ENCODE peak calls at places on chromosome 15, in six cellular contexts. U is mesenchymal stem cell; W is NCI-H460; Y is effector CD4-positive, alpha-beta T cell; O is AG08396; X is GM04504. B is an unnamed sample.

GRCh38 chr15:100818927-100819326 is 60.7 kb upstream of the ALDH1A3 start:
- DNase-seq in U (no peak), W (no peak), Y (no peak), O (peak), X (peak), B (no peak)

GRCh38 chr15:98647774-98648653 is at the start of gene IGF1R:
- DNase-seq in U (peak), W (peak), Y (peak), O (peak), X (peak), B (peak)

GRCh38 chr15:81865850-81866537 is 179.8 kb downstream of the MEX3B start:
- DNase-seq in U (no peak), W (no peak), Y (no peak), O (no peak), X (no peak), B (no peak)

GRCh38 chr15:40567111-40567510 is 2.0 kb upstream of the RPUSD2 start:
- DNase-seq in U (peak), W (no peak), Y (no peak), O (no peak), X (no peak), B (peak)

GRCh38 chr15:98924311-98925049 is 83.1 kb downstream of the PGPEP1L start:
- DNase-seq in U (no peak), W (no peak), Y (no peak), O (no peak), X (no peak), B (no peak)

GRCh38 chr15:70741107-70741511 is 22.2 kb downstream of the UACA start:
- DNase-seq in U (peak), W (peak), Y (no peak), O (peak), X (peak), B (peak)

GRCh38 chr15:36469567-36469966 is 109.9 kb upstream of the CDIN1 start:
- DNase-seq in U (peak), W (no peak), Y (no peak), O (peak), X (no peak), B (peak)

GRCh38 chr15:91257755-91258435 is 157.8 kb downstream of the SV2B start:
- DNase-seq in U (no peak), W (no peak), Y (no peak), O (no peak), X (no peak), B (no peak)

GRCh38 chr15:29008846-29009245 is 123.1 kb downstream of the APBA2 start:
- DNase-seq in U (peak), W (no peak), Y (no peak), O (peak), X (no peak), B (no peak)

GRCh38 chr15:91866971-91867372 is 13.5 kb downstream of the SLCO3A1 start:
- DNase-seq in U (peak), W (no peak), Y (no peak), O (peak), X (no peak), B (no peak)

GRCh38 chr15:91032919-91033803 is 10.8 kb upstream of the VPS33B start:
- DNase-seq in U (peak), W (peak), Y (peak), O (no peak), X (no peak), B (no peak)

GRCh38 chr15:78662028-78662427 is 21.0 kb upstream of the CHRNB4 start:
- DNase-seq in U (no peak), W (no peak), Y (no peak), O (no peak), X (no peak), B (no peak)

GRCh38 chr15:40754574-40754882 is 526 bp downstream of the RMDN3 start:
- DNase-seq in U (peak), W (no peak), Y (no peak), O (no peak), X (no peak), B (no peak)

GRCh38 chr15:95910643-95911212 is 419.8 kb upstream of the NR2F2 start:
- DNase-seq in U (no peak), W (no peak), Y (no peak), O (no peak), X (no peak), B (no peak)

GRCh38 chr15:60047701-60048100 is 43.6 kb downstream of the FOXB1 start:
- DNase-seq in U (no peak), W (no peak), Y (no peak), O (no peak), X (no peak), B (peak)

GRCh38 chr15:51714911-51715310 is 22.5 kb downstream of the LYSMD2 start:
- DNase-seq in U (no peak), W (no peak), Y (no peak), O (no peak), X (no peak), B (no peak)

GRCh38 chr15:100033140-100033857 is 300.1 kb upstream of the LYSMD4 start:
- DNase-seq in U (peak), W (no peak), Y (no peak), O (no peak), X (no peak), B (peak)

GRCh38 chr15:40190591-40190990 is 29.7 kb downstream of the BUB1B start:
- DNase-seq in U (peak), W (no peak), Y (no peak), O (peak), X (peak), B (peak)

GRCh38 chr15:25739687-25740121 is 123.4 kb downstream of the ATP10A start:
- DNase-seq in U (no peak), W (no peak), Y (peak), O (peak), X (no peak), B (peak)

GRCh38 chr15:82091636-82092140 is 45.9 kb upstream of the MEX3B start:
- DNase-seq in U (no peak), W (no peak), Y (no peak), O (no peak), X (no peak), B (no peak)

GRCh38 chr15:69141286-69141701 is 19.1 kb upstream of the GLCE start:
- DNase-seq in U (peak), W (no peak), Y (no peak), O (no peak), X (no peak), B (no peak)

GRCh38 chr15:83283813-83284562 is 476 bp downstream of the BNC1 start:
- DNase-seq in U (peak), W (no peak), Y (no peak), O (peak), X (no peak), B (peak)

GRCh38 chr15:66730168-66731014 is 28.4 kb downstream of the SMAD6 start:
- DNase-seq in U (peak), W (no peak), Y (no peak), O (peak), X (no peak), B (peak)

GRCh38 chr15:63979227-63979793 is 67.0 kb downstream of the DAPK2 start:
- DNase-seq in U (no peak), W (no peak), Y (no peak), O (no peak), X (no peak), B (peak)

GRCh38 chr15:62607643-62608042 is 434.9 kb upstream of the TPM1 start:
- DNase-seq in U (peak), W (no peak), Y (no peak), O (peak), X (no peak), B (peak)

GRCh38 chr15:85872125-85872524 is 77.4 kb upstream of the KLHL25 start:
- DNase-seq in U (no peak), W (no peak), Y (no peak), O (no peak), X (no peak), B (peak)

GRCh38 chr15:59313703-59314332 is 58.9 kb downstream of the MYO1E start:
- DNase-seq in U (no peak), W (no peak), Y (no peak), O (no peak), X (no peak), B (peak)

GRCh38 chr15:41581110-41581509 is 22.1 kb downstream of the TYRO3 start:
- DNase-seq in U (no peak), W (no peak), Y (no peak), O (no peak), X (no peak), B (no peak)

GRCh38 chr15:53716909-53717878 is 42.3 kb downstream of the WDR72 start:
- DNase-seq in U (no peak), W (peak), Y (no peak), O (no peak), X (no peak), B (no peak)

GRCh38 chr15:95761742-95762141 is 568.8 kb upstream of the NR2F2 start:
- DNase-seq in U (no peak), W (no peak), Y (no peak), O (no peak), X (no peak), B (no peak)

GRCh38 chr15:59999558-60000112 is 4.5 kb upstream of the FOXB1 start:
- DNase-seq in U (no peak), W (no peak), Y (no peak), O (no peak), X (no peak), B (no peak)

GRCh38 chr15:33675246-33675645 is 293.1 kb upstream of the CHRM5 start:
- DNase-seq in U (no peak), W (peak), Y (no peak), O (no peak), X (no peak), B (peak)

B was measured in LHCN-M2.